ENCODE peak calls at places on chromosomes 6 and 20, in five cellular contexts. A is neural progenitor cell, O is dermis microvascular lymphatic vessel endothelial cell, G is HCEC 1CT, D is BJ. L is an unnamed sample.

GRCh38 chr6:134821914-134822862 is 127.7 kb downstream of the ALDH8A1 start:
- DNase-seq in G (no peak), A (peak; percentile 3), D (no peak), O (no peak), L (no peak)

GRCh38 chr6:137224890-137225198 is 5.7 kb upstream of the IFNGR1 start:
- DNase-seq in G (no peak), D (no peak), O (no peak), A (no peak), L (no peak)

GRCh38 chr20:50242863-50243609 is 52.4 kb downstream of the CEBPB start:
- DNase-seq in A (no peak), G (no peak), D (no peak), O (no peak), L (no peak)

GRCh38 chr6:34585512-34586045 is 29.4 kb upstream of the SPDEF start:
- DNase-seq in A (no peak), O (no peak), G (peak; percentile 75), D (no peak), L (no peak)

GRCh38 chr20:63697868-63698545 is 1.6 kb downstream of the TNFRSF6B start:
- DNase-seq in O (no peak), G (no peak), D (no peak), A (no peak), L (no peak)

GRCh38 chr6:142810952-142811514 is 133.9 kb downstream of the HIVEP2 start:
- DNase-seq in D (peak; percentile 53), O (peak; percentile 52), A (no peak), G (no peak), L (no peak)

GRCh38 chr6:11644071-11644470 is 106.5 kb downstream of the TMEM170B start:
- DNase-seq in A (no peak), O (no peak), D (no peak), G (no peak), L (no peak)

GRCh38 chr20:889110-889509 is 27.0 kb downstream of the ANGPT4 start:
- DNase-seq in G (no peak), D (no peak), O (no peak), A (no peak), L (no peak)

GRCh38 chr20:9301129-9302072 is 213.0 kb upstream of the LAMP5 start:
- DNase-seq in A (peak; percentile 4), O (peak; percentile 52), G (peak; percentile 51), D (no peak), L (no peak)

GRCh38 chr6:148348335-148348734 is 5.7 kb downstream of the SASH1 start:
- DNase-seq in G (no peak), O (no peak), D (no peak), A (no peak), L (no peak)

GRCh38 chr6:6191476-6191875 is 129.0 kb downstream of the F13A1 start:
- DNase-seq in D (no peak), O (no peak), G (no peak), A (peak; percentile 64), L (peak; percentile 1)

GRCh38 chr6:7537560-7538174 is 3.8 kb upstream of the DSP start:
- DNase-seq in D (no peak), O (no peak), G (no peak), A (no peak), L (no peak)

GRCh38 chr6:146200136-146200708 is 171.4 kb downstream of the GRM1 start:
- DNase-seq in O (no peak), D (no peak), G (no peak), A (peak; percentile 6), L (no peak)

GRCh38 chr6:82144852-82145332 is 102.7 kb downstream of the IBTK start:
- DNase-seq in A (peak; percentile 11), D (peak; percentile 75), O (peak; percentile 7), G (peak; percentile 80), L (peak; percentile 84)

GRCh38 chr20:19735446-19735845 is 22.6 kb upstream of the RIN2 start:
- DNase-seq in O (peak; percentile 74), G (peak; percentile 86), D (no peak), A (no peak), L (peak; percentile 80)

GRCh38 chr6:31795616-31796298 is at the start of gene VARS1:
- DNase-seq in A (peak; percentile 97), O (peak; percentile 75), D (no peak), G (peak; percentile 91), L (peak; percentile 94)

GRCh38 chr6:236519-236918 is 55.8 kb upstream of the DUSP22 start:
- DNase-seq in D (no peak), G (no peak), A (no peak), O (no peak), L (no peak)

GRCh38 chr20:57266251-57267157 is at the start of gene BMP7:
- DNase-seq in D (no peak), O (no peak), A (peak; percentile 80), G (no peak), L (no peak)

GRCh38 chr6:29733057-29733456 is 9.8 kb downstream of the HLA-F start:
- DNase-seq in G (no peak), D (no peak), O (no peak), A (no peak), L (no peak)

GRCh38 chr6:36570264-36570663 is 23.0 kb upstream of the STK38 start:
- DNase-seq in D (no peak), G (no peak), A (no peak), O (no peak), L (no peak)

GRCh38 chr20:40678286-40678835 is 10.7 kb downstream of the MAFB start:
- DNase-seq in A (no peak), D (no peak), O (peak; percentile 74), G (no peak), L (no peak)

GRCh38 chr20:3658708-3659491 is 4.3 kb downstream of the GFRA4 start:
- DNase-seq in G (no peak), O (no peak), D (no peak), A (no peak), L (no peak)

GRCh38 chr20:45138451-45139300 is 14.4 kb upstream of the WFDC12 start:
- DNase-seq in D (no peak), O (no peak), G (no peak), A (peak; percentile 74), L (peak; percentile 38)

GRCh38 chr6:142824491-142824890 is 120.5 kb downstream of the HIVEP2 start:
- DNase-seq in D (no peak), A (no peak), G (no peak), O (no peak), L (no peak)

GRCh38 chr20:61134286-61135035 is 117.6 kb upstream of the CDH4 start:
- DNase-seq in G (no peak), O (no peak), D (no peak), A (no peak), L (no peak)

GRCh38 chr6:131636880-131637792 is at the start of gene ENPP3:
- DNase-seq in A (no peak), O (no peak), G (peak; percentile 26), D (no peak), L (no peak)

GRCh38 chr20:11719153-11719552 is 198.5 kb upstream of the BTBD3 start:
- DNase-seq in A (no peak), O (no peak), D (no peak), G (no peak), L (no peak)

GRCh38 chr6:50825375-50826036 is 6.8 kb downstream of the TFAP2B start:
- DNase-seq in O (no peak), A (no peak), G (no peak), D (no peak), L (no peak)